ENCODE peak calls at places on chromosomes 7 and 10, in eight cellular contexts. K is mesendoderm; W is Kasumi-1; F is stimulated activated CD8-positive, alpha-beta memory T cell treated with anti-CD3 and anti-CD28 coated beads, Interleukin-2, amount 100 ng/mL, for 48 hours; I is endodermal cell; X is neural crest cell; H is H7; U is naive B cell. M is an unnamed sample.

GRCh38 chr10:72250666-72251065 is 23.1 kb upstream of the DDIT4 start:
- DNase-seq in K (no peak), I (no peak), X (no peak), U (no peak), W (no peak), F (no peak), H (no peak), M (no peak)

GRCh38 chr7:101820703-101821102 is 3.3 kb downstream of the CUX1 start:
- DNase-seq in U (no peak), H (peak), I (peak), F (no peak), K (no peak), X (no peak), W (no peak), M (no peak)

GRCh38 chr10:114709966-114710365 is 51.9 kb upstream of the ABLIM1 start:
- DNase-seq in K (no peak), W (no peak), U (no peak), H (no peak), I (no peak), F (no peak), X (no peak), M (no peak)

GRCh38 chr10:33509231-33509871 is 174.9 kb upstream of the NRP1 start:
- DNase-seq in I (no peak), U (no peak), F (peak), K (peak), W (peak), X (no peak), H (no peak), M (no peak)

GRCh38 chr7:156473476-156474240 is 166.9 kb upstream of the RNF32 start:
- DNase-seq in I (peak), F (peak), K (peak), U (no peak), W (peak), X (peak), H (peak), M (peak)

GRCh38 chr10:12839941-12840611 is 161.4 kb downstream of the CCDC3 start:
- DNase-seq in I (no peak), H (no peak), X (no peak), W (no peak), U (no peak), F (no peak), K (peak), M (no peak)

GRCh38 chr7:77532247-77532646 is 4.8 kb upstream of the PTPN12 start:
- DNase-seq in W (no peak), K (no peak), I (no peak), F (no peak), U (no peak), X (no peak), H (no peak), M (no peak)

GRCh38 chr7:51139796-51140195 is 176.8 kb downstream of the COBL start:
- DNase-seq in I (no peak), K (no peak), U (no peak), W (no peak), H (no peak), F (no peak), X (no peak), M (no peak)

GRCh38 chr7:55593515-55594318 is 21.4 kb upstream of the VOPP1 start:
- DNase-seq in H (peak), W (peak), F (peak), I (peak), U (peak), K (peak), X (peak), M (no peak)

GRCh38 chr7:92889081-92889480 is 52.7 kb upstream of the CDK6 start:
- DNase-seq in W (no peak), K (no peak), F (no peak), U (no peak), H (no peak), I (no peak), X (no peak), M (no peak)

GRCh38 chr10:22597142-22597541 is 117.2 kb downstream of the PIP4K2A start:
- DNase-seq in W (no peak), U (no peak), K (peak), F (no peak), I (peak), H (no peak), X (no peak), M (peak)

GRCh38 chr7:134593530-134594392 is 44.9 kb downstream of the AKR1B15 start:
- DNase-seq in W (no peak), U (no peak), X (no peak), I (no peak), H (no peak), F (no peak), K (peak), M (no peak)